ENCODE peak calls at places on chromosomes 1 and 21, in ten cellular contexts. N is COLO829, Q is NCI-H1092, Z is NCI-H1105 treated with DMSO at 0.1 percent for 48 hours, O is heart left ventricle, X is hypothalamus, W is GM12891, K is neural progenitor cell, Y is NCI-H2081, C is nephron progenitor cell. J is an unnamed sample.

GRCh38 chr1:97507863-97508262 is 413.0 kb downstream of the DPYD start:
- DNase-seq in N (no peak), Q (no peak), Z (no peak), O (peak), X (no peak), W (no peak), K (no peak), Y (no peak), C (no peak), J (no peak)

GRCh38 chr1:244869364-244869827 is 5.1 kb upstream of the HNRNPU start:
- DNase-seq in N (no peak), Q (no peak), Z (no peak), O (no peak), X (no peak), W (no peak), K (no peak), Y (no peak), C (no peak), J (no peak)

GRCh38 chr1:17531682-17532487 is 7.6 kb upstream of the ARHGEF10L start:
- DNase-seq in N (peak), Q (peak), Z (no peak), O (peak), X (peak), W (no peak), K (peak), Y (no peak), C (peak), J (no peak)

GRCh38 chr1:224237094-224237881 is 54.2 kb downstream of the DEGS1 start:
- DNase-seq in N (no peak), Q (no peak), Z (no peak), O (no peak), X (no peak), W (no peak), K (no peak), Y (no peak), C (no peak), J (no peak)

GRCh38 chr1:234315588-234315987 is 57.7 kb upstream of the COA6 start:
- DNase-seq in N (no peak), Q (no peak), Z (no peak), O (no peak), X (no peak), W (no peak), K (no peak), Y (no peak), C (no peak), J (no peak)

GRCh38 chr1:1618396-1619068 is 3.2 kb downstream of the MIB2 start:
- DNase-seq in N (no peak), Q (no peak), Z (no peak), O (peak), X (no peak), W (no peak), K (no peak), Y (no peak), C (no peak), J (no peak)

GRCh38 chr1:115302390-115302961 is 35.6 kb downstream of the NGF start:
- DNase-seq in N (no peak), Q (peak), Z (no peak), O (peak), X (no peak), W (no peak), K (peak), Y (no peak), C (no peak), J (no peak)

GRCh38 chr21:41666641-41667051 is 100.2 kb downstream of the RIPK4 start:
- DNase-seq in N (no peak), Q (no peak), Z (no peak), O (no peak), X (no peak), W (no peak), K (no peak), Y (no peak), C (no peak), J (no peak)

GRCh38 chr1:230517786-230518185 is 91.7 kb upstream of the PGBD5 start:
- DNase-seq in N (no peak), Q (peak), Z (peak), O (peak), X (no peak), W (no peak), K (peak), Y (peak), C (no peak), J (peak)

GRCh38 chr1:101284021-101284420 is 47.2 kb downstream of the S1PR1 start:
- DNase-seq in N (no peak), Q (no peak), Z (no peak), O (no peak), X (no peak), W (no peak), K (peak), Y (no peak), C (no peak), J (no peak)

GRCh38 chr1:1407101-1407956 is at the start of gene MRPL20:
- DNase-seq in N (peak), Q (peak), Z (peak), O (peak), X (peak), W (peak), K (peak), Y (peak), C (peak), J (peak)

GRCh38 chr1:218851601-218852000 is 322.1 kb upstream of the LYPLAL1 start:
- DNase-seq in N (no peak), Q (no peak), Z (no peak), O (no peak), X (no peak), W (no peak), K (no peak), Y (no peak), C (no peak), J (no peak)

GRCh38 chr1:214472362-214472761 is 79.0 kb downstream of the PTPN14 start:
- DNase-seq in N (no peak), Q (no peak), Z (no peak), O (no peak), X (no peak), W (no peak), K (no peak), Y (no peak), C (no peak), J (no peak)

GRCh38 chr1:56160916-56161315 is 418.4 kb downstream of the PLPP3 start:
- DNase-seq in N (no peak), Q (no peak), Z (no peak), O (no peak), X (no peak), W (no peak), K (no peak), Y (no peak), C (no peak), J (no peak)

GRCh38 chr1:85824066-85824835 is 116.0 kb upstream of the ZNHIT6 start:
- DNase-seq in N (no peak), Q (no peak), Z (no peak), O (no peak), X (no peak), W (no peak), K (no peak), Y (no peak), C (no peak), J (no peak)

GRCh38 chr1:89149229-89149628 is 23.3 kb upstream of the GBP2 start:
- DNase-seq in N (no peak), Q (no peak), Z (no peak), O (peak), X (no peak), W (no peak), K (peak), Y (no peak), C (peak), J (no peak)

GRCh38 chr1:9861371-9861770 is 37.6 kb upstream of the CLSTN1 start:
- DNase-seq in N (no peak), Q (no peak), Z (no peak), O (no peak), X (no peak), W (no peak), K (peak), Y (no peak), C (no peak), J (peak)

GRCh38 chr1:117164209-117164608 is 42.7 kb upstream of the TRIM45 start:
- DNase-seq in N (no peak), Q (no peak), Z (no peak), O (no peak), X (no peak), W (no peak), K (no peak), Y (no peak), C (no peak), J (no peak)

GRCh38 chr1:94280541-94280940 is 43.2 kb upstream of the ARHGAP29 start:
- DNase-seq in N (no peak), Q (no peak), Z (no peak), O (no peak), X (no peak), W (no peak), K (no peak), Y (no peak), C (no peak), J (no peak)

GRCh38 chr1:184860985-184861754 is 106.5 kb upstream of the EDEM3 start:
- DNase-seq in N (no peak), Q (no peak), Z (no peak), O (peak), X (no peak), W (no peak), K (no peak), Y (no peak), C (no peak), J (peak)

GRCh38 chr1:68703921-68704354 is 207.1 kb upstream of the DEPDC1 start:
- DNase-seq in N (no peak), Q (no peak), Z (no peak), O (no peak), X (no peak), W (no peak), K (no peak), Y (no peak), C (no peak), J (no peak)

GRCh38 chr1:48493970-48494769 is 22.2 kb upstream of the SPATA6 start:
- DNase-seq in N (peak), Q (no peak), Z (peak), O (no peak), X (peak), W (no peak), K (no peak), Y (no peak), C (no peak), J (no peak)

GRCh38 chr1:148161252-148161901 is 9.3 kb upstream of the NBPF11 start:
- DNase-seq in N (no peak), Q (no peak), Z (no peak), O (no peak), X (no peak), W (no peak), K (no peak), Y (no peak), C (no peak), J (no peak)

GRCh38 chr1:36740446-36740845 is 257.7 kb upstream of the CSF3R start:
- DNase-seq in N (no peak), Q (no peak), Z (no peak), O (no peak), X (no peak), W (no peak), K (no peak), Y (no peak), C (no peak), J (no peak)

GRCh38 chr21:33412832-33413519 is 9.8 kb downstream of the IFNGR2 start:
- DNase-seq in N (no peak), Q (no peak), Z (no peak), O (no peak), X (no peak), W (no peak), K (no peak), Y (no peak), C (no peak), J (no peak)

GRCh38 chr1:17932164-17932563 is 175.4 kb upstream of the IGSF21 start:
- DNase-seq in N (no peak), Q (no peak), Z (no peak), O (no peak), X (no peak), W (no peak), K (no peak), Y (no peak), C (no peak), J (no peak)

GRCh38 chr1:184945678-184946412 is 28.5 kb downstream of the NIBAN1 start:
- DNase-seq in N (no peak), Q (no peak), Z (no peak), O (no peak), X (no peak), W (no peak), K (no peak), Y (no peak), C (no peak), J (no peak)

GRCh38 chr1:93471911-93472310 is 24.0 kb downstream of the FNBP1L start:
- DNase-seq in N (no peak), Q (no peak), Z (no peak), O (no peak), X (no peak), W (no peak), K (no peak), Y (no peak), C (no peak), J (no peak)

GRCh38 chr21:18153063-18153462 is 91.6 kb upstream of the CHODL start:
- DNase-seq in N (peak), Q (no peak), Z (no peak), O (no peak), X (no peak), W (no peak), K (no peak), Y (no peak), C (no peak), J (no peak)

GRCh38 chr1:222769181-222769580 is 32.2 kb downstream of the FAM177B start:
- DNase-seq in N (no peak), Q (no peak), Z (no peak), O (no peak), X (no peak), W (no peak), K (no peak), Y (no peak), C (no peak), J (no peak)

GRCh38 chr1:170214980-170215910 is 69.5 kb downstream of the NTMT2 start:
- DNase-seq in N (no peak), Q (no peak), Z (no peak), O (peak), X (no peak), W (no peak), K (no peak), Y (no peak), C (no peak), J (no peak)

GRCh38 chr1:88983791-88984552 is 8.5 kb downstream of the KYAT3 start:
- DNase-seq in N (peak), Q (no peak), Z (peak), O (peak), X (no peak), W (no peak), K (peak), Y (no peak), C (no peak), J (peak)